ENCODE peak calls at places on chromosomes 4 and X, in nine cellular contexts. L is AG04450; V is left lung; J is aorta; U is CD8-positive, alpha-beta T cell; I is fibroblast of villous mesenchyme; O is lung; E is endodermal cell; R is mammary epithelial cell. F is an unnamed sample.

GRCh38 chr4:68447201-68447600 is at the start of gene TMPRSS11E:
- DNase-seq in O (no peak), J (no peak), L (no peak), R (peak), U (no peak), I (no peak), V (no peak), E (no peak), F (no peak)

GRCh38 chr4:3451956-3452355 is 10.2 kb downstream of the HGFAC start:
- DNase-seq in E (no peak), V (no peak), J (no peak), L (peak), R (peak), O (no peak), U (no peak), I (peak), F (peak)

GRCh38 chr4:1198070-1198844 is 25.9 kb upstream of the SPON2 start:
- DNase-seq in U (no peak), E (no peak), I (peak), L (no peak), J (peak), V (no peak), R (no peak), O (no peak), F (no peak)

GRCh38 chrX:124406294-124407013 is 60.1 kb downstream of the SH2D1A start:
- DNase-seq in J (no peak), E (peak), L (no peak), U (peak), I (peak), R (peak), V (no peak), O (peak), F (peak)

GRCh38 chrX:1462596-1463251 is 10.0 kb upstream of the ASMTL start:
- DNase-seq in R (no peak), V (no peak), U (peak), E (no peak), J (peak), O (peak), I (peak), L (no peak), F (peak)

GRCh38 chr4:137359691-137360315 is 172.5 kb downstream of the PCDH18 start:
- DNase-seq in V (no peak), E (no peak), L (peak), U (no peak), I (peak), O (no peak), R (no peak), J (no peak), F (no peak)

GRCh38 chr4:10887600-10887999 is 203.0 kb upstream of the CLNK start:
- DNase-seq in V (no peak), J (no peak), E (no peak), L (no peak), I (no peak), O (no peak), R (no peak), U (no peak), F (no peak)

GRCh38 chr4:23171971-23172370 is 479.2 kb downstream of the GBA3 start:
- DNase-seq in L (no peak), E (no peak), J (no peak), V (no peak), O (no peak), I (no peak), R (no peak), U (no peak), F (no peak)

GRCh38 chrX:41336447-41336846 is 2.5 kb downstream of the DDX3X start:
- DNase-seq in V (no peak), L (no peak), E (peak), J (no peak), O (no peak), U (no peak), I (no peak), R (no peak), F (no peak)

GRCh38 chrX:123263246-123263757 is 79.2 kb downstream of the GRIA3 start:
- DNase-seq in I (no peak), J (no peak), E (peak), U (no peak), O (no peak), V (no peak), L (no peak), R (no peak), F (no peak)

GRCh38 chr4:166602068-166602467 is 632.2 kb downstream of the SPOCK3 start:
- DNase-seq in U (no peak), V (peak), L (no peak), E (peak), J (no peak), O (no peak), I (no peak), R (no peak), F (no peak)

GRCh38 chrX:116281106-116281505 is 110.6 kb downstream of the AGTR2 start:
- DNase-seq in O (no peak), L (no peak), V (no peak), E (no peak), R (peak), I (no peak), U (no peak), J (no peak), F (no peak)

GRCh38 chrX:103488794-103489193 is 30.5 kb downstream of the RAB40A start:
- DNase-seq in I (no peak), V (no peak), L (no peak), U (no peak), J (no peak), R (no peak), E (no peak), O (no peak), F (no peak)

GRCh38 chrX:24876782-24877315 is 138.9 kb downstream of the ARX start:
- DNase-seq in R (no peak), J (no peak), I (no peak), V (no peak), L (no peak), O (no peak), U (no peak), E (no peak), F (no peak)

GRCh38 chr4:53510316-53510715 is 81.0 kb downstream of the LNX1 start:
- DNase-seq in J (no peak), V (no peak), I (peak), E (no peak), L (no peak), O (no peak), U (no peak), R (no peak), F (no peak)

GRCh38 chrX:131812847-131813825 is 210.0 kb upstream of the STK26 start:
- DNase-seq in E (no peak), R (peak), O (peak), I (peak), L (no peak), V (no peak), U (peak), J (peak), F (no peak)

GRCh38 chrX:70174754-70175153 is 2.5 kb upstream of the DGAT2L6 start:
- DNase-seq in E (no peak), L (no peak), U (no peak), V (no peak), O (no peak), I (no peak), R (no peak), J (no peak), F (peak)

GRCh38 chrX:153501530-153501929 is 6.8 kb downstream of the BGN start:
- DNase-seq in L (no peak), E (no peak), I (no peak), U (no peak), V (no peak), R (no peak), J (no peak), O (no peak), F (no peak)

GRCh38 chr4:125115941-125116340 is 198.8 kb upstream of the FAT4 start:
- DNase-seq in I (peak), O (no peak), U (no peak), V (no peak), E (no peak), R (no peak), L (peak), J (no peak), F (peak)

GRCh38 chrX:152993933-152994332 is at the start of gene PNMA5:
- DNase-seq in R (no peak), I (no peak), J (no peak), U (no peak), V (no peak), E (no peak), L (no peak), O (no peak), F (no peak)

GRCh38 chrX:54066841-54067240 is 22.6 kb upstream of the PHF8 start:
- DNase-seq in U (no peak), R (peak), L (no peak), E (no peak), I (no peak), V (no peak), J (no peak), O (no peak), F (peak)

GRCh38 chr4:90159193-90159592 is 32.0 kb downstream of the CCSER1 start:
- DNase-seq in L (no peak), E (no peak), V (no peak), U (no peak), I (no peak), R (peak), J (no peak), O (no peak), F (peak)

GRCh38 chr4:1717129-1718094 is 3.7 kb downstream of the TMEM129 start:
- DNase-seq in I (no peak), U (no peak), L (no peak), O (no peak), E (peak), R (no peak), J (peak), V (peak), F (no peak)

GRCh38 chr4:165048170-165048569 is 5.5 kb upstream of the TRIM75 start:
- DNase-seq in U (no peak), J (no peak), L (no peak), I (no peak), V (no peak), O (no peak), R (no peak), E (peak), F (no peak)

GRCh38 chr4:3321295-3321889 is 28.6 kb downstream of the RGS12 start:
- DNase-seq in E (peak), I (peak), V (no peak), L (no peak), J (peak), U (no peak), R (no peak), O (no peak), F (no peak)

GRCh38 chr4:99841143-99841542 is 24.5 kb downstream of the DAPP1 start:
- DNase-seq in L (no peak), J (no peak), U (no peak), R (no peak), V (no peak), O (no peak), I (no peak), E (no peak), F (no peak)

GRCh38 chrX:1334854-1335253 is 1.7 kb upstream of the IL3RA start:
- DNase-seq in V (no peak), I (no peak), L (no peak), O (no peak), U (no peak), E (no peak), J (no peak), R (no peak), F (no peak)

GRCh38 chrX:105323951-105324350 is 103.5 kb upstream of the TEX13A start:
- DNase-seq in L (no peak), R (peak), E (no peak), V (no peak), I (peak), U (no peak), J (no peak), O (no peak), F (peak)

GRCh38 chrX:117327306-117327705 is 789.3 kb downstream of the KLHL13 start:
- DNase-seq in V (no peak), O (no peak), R (no peak), I (no peak), J (no peak), L (no peak), E (no peak), U (no peak), F (no peak)
- H3K4me3 ChIP-seq in V (no peak), O (no peak), R (no peak), I (no peak), J (no peak), L (no peak), E (no peak), U (no peak), F (no peak)

GRCh38 chr4:142356797-142357196 is 489.3 kb downstream of the INPP4B start:
- DNase-seq in R (no peak), O (no peak), J (no peak), U (no peak), E (no peak), L (no peak), V (no peak), I (no peak), F (no peak)

GRCh38 chr4:142354041-142354440 is 492.1 kb downstream of the INPP4B start:
- DNase-seq in L (no peak), V (no peak), R (no peak), U (no peak), J (no peak), O (no peak), I (no peak), E (no peak), F (no peak)

GRCh38 chr4:142355417-142355930 is 490.6 kb downstream of the INPP4B start:
- DNase-seq in V (no peak), R (no peak), L (no peak), I (no peak), E (no peak), O (no peak), U (no peak), J (no peak), F (no peak)

GRCh38 chr4:142354794-142355416 is 491.2 kb downstream of the INPP4B start:
- DNase-seq in U (no peak), I (no peak), L (no peak), J (no peak), V (no peak), E (no peak), O (no peak), R (no peak), F (no peak)

DNA sequence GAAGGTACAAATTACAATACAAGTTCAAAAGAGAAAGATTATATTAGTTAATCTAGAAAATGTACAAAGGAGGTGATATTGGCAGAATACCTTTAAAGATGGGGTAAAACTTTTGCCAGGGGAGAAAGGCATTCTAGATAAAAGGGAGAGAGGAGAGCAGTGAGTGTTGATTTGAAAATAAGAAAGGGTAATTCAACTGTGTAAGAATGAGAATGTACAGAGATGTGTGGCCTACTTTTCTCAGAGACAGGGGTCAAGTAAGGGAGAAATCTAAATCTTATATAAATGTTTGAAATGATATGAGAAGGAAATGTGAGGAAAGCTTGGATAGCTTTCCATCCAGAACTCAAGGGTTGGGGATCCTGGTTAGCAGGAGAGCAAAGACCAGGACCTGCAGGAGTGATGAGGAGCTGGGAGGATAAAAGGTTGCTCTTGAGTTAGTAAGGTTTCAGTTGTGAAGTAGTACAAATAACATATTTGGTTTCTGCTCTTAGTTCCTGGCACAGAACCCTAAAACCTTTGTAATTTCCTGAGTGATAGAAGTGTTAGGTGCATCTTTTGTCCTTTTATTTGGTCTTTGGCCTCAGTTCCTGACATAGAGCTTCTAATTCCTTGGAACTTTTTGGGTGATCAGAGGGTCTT is 489.9 kb downstream of the INPP4B start:
- DNase-seq in U (no peak), V (no peak), I (no peak), O (no peak), E (no peak), R (no peak), L (no peak), J (no peak), F (no peak)
- H3K4me3 ChIP-seq in U (no peak), V (no peak), I (no peak), O (no peak), E (no peak), R (no peak), L (no peak), J (no peak), F (no peak)

GRCh38 chrX:140163376-140164159 is 198.2 kb upstream of the CXorf66 start:
- DNase-seq in V (no peak), E (no peak), O (no peak), J (no peak), L (no peak), R (no peak), U (no peak), I (peak), F (peak)
- H3K4me3 ChIP-seq in V (no peak), E (no peak), O (no peak), J (no peak), L (no peak), R (no peak), U (no peak), I (no peak), F (no peak)

GRCh38 chr4:94420356-94420755 is 31.4 kb upstream of the PDLIM5 start:
- DNase-seq in U (no peak), L (no peak), E (no peak), R (no peak), I (peak), J (no peak), O (no peak), V (no peak), F (no peak)

GRCh38 chr4:94416981-94417380 is 34.8 kb upstream of the PDLIM5 start:
- DNase-seq in I (no peak), U (no peak), J (no peak), R (no peak), V (no peak), O (no peak), L (no peak), E (no peak), F (no peak)

GRCh38 chr4:94419956-94420355 is 31.8 kb upstream of the PDLIM5 start:
- DNase-seq in O (no peak), R (peak), I (peak), V (no peak), U (no peak), J (no peak), E (no peak), L (no peak), F (peak)

GRCh38 chr4:94416335-94416734 is 35.4 kb upstream of the PDLIM5 start:
- DNase-seq in I (no peak), E (no peak), U (no peak), R (no peak), L (no peak), O (no peak), J (no peak), V (no peak), F (no peak)

GRCh38 chr4:94419549-94419948 is 32.2 kb upstream of the PDLIM5 start:
- DNase-seq in L (no peak), O (no peak), E (no peak), R (no peak), U (no peak), J (no peak), I (no peak), V (no peak), F (no peak)
- H3K4me3 ChIP-seq in L (no peak), O (no peak), E (peak), R (no peak), U (no peak), J (no peak), I (no peak), V (no peak), F (no peak)

GRCh38 chr4:118904418-118904817 is 15.8 kb downstream of the SYNPO2 start:
- DNase-seq in J (no peak), R (no peak), I (no peak), V (no peak), O (no peak), E (no peak), L (no peak), U (no peak), F (no peak)
- H3K4me3 ChIP-seq in J (no peak), R (no peak), I (no peak), V (no peak), O (no peak), E (no peak), L (no peak), U (no peak), F (no peak)

GRCh38 chrX:74422576-74423288 is 1.4 kb downstream of the SLC16A2 start:
- DNase-seq in J (peak), V (peak), L (peak), U (no peak), R (peak), I (peak), E (peak), O (peak), F (peak)

GRCh38 chrX:74422029-74422352 is 698 bp downstream of the SLC16A2 start:
- DNase-seq in R (no peak), I (no peak), J (no peak), U (no peak), E (no peak), L (no peak), V (no peak), O (no peak), F (no peak)

GRCh38 chrX:74421181-74422028 is at the start of gene SLC16A2:
- DNase-seq in U (peak), I (peak), R (peak), V (peak), J (peak), O (peak), L (peak), E (peak), F (peak)

GRCh38 chrX:74420194-74421035 is 878 bp upstream of the SLC16A2 start:
- DNase-seq in J (peak), L (peak), R (peak), I (peak), U (no peak), V (peak), E (peak), O (peak), F (peak)

DNA sequence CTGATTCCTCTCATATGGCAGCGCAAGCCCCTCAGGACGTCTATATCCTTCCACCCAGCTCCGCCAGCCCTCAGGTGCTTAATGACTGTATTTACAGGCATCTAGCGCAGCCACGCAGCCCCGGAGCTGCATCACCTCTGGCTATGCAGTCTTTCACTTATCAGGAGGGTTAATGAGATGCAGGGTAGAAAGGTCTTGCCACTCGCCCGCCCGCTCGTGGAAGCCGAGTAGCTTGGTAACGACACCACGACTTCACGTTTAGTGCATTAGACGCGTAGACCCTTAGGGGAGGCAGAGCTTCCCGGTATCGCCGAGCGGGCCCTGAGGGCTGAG is 1.5 kb upstream of the SLC16A2 start:
- DNase-seq in E (no peak), U (peak), L (no peak), I (no peak), V (no peak), R (peak), O (no peak), J (no peak), F (peak)
- H3K4me3 ChIP-seq in E (peak), U (peak), L (peak), I (peak), V (peak), R (peak), O (no peak), J (no peak), F (peak)